ENCODE peak calls at places on chromosomes 11 and 22, in nine cellular contexts. I is bronchial epithelial cell, X is omental fat pad, D is brain microvascular endothelial cell, C is OCI-LY7, F is GM20000, W is esophagus squamous epithelium, J is sigmoid colon, A is RWPE1. S is an unnamed sample.

GRCh38 chr11:627273-627585 is 248 bp upstream of the SCT start:
- DNase-seq in I (no peak), F (no peak), X (no peak), D (no peak), C (no peak), A (no peak), W (no peak), J (no peak), S (no peak)

GRCh38 chr22:27885977-27886842 is 32.8 kb downstream of the PITPNB start:
- DNase-seq in D (peak; percentile 48), J (no peak), W (no peak), I (peak; percentile 74), X (no peak), F (peak; percentile 46), A (peak; percentile 37), C (peak; percentile 62), S (peak; percentile 60)

GRCh38 chr11:115564851-115565250 is 60.6 kb upstream of the CADM1 start:
- DNase-seq in F (no peak), A (no peak), I (no peak), W (no peak), D (no peak), C (no peak), X (no peak), J (no peak), S (no peak)

GRCh38 chr22:28112548-28113043 is 193.5 kb upstream of the PITPNB start:
- DNase-seq in I (peak; percentile 29), D (peak; percentile 45), W (no peak), F (no peak), J (peak; percentile 68), A (peak; percentile 1), C (peak; percentile 40), X (no peak), S (no peak)

GRCh38 chr11:9726313-9727022 is 62.6 kb downstream of the SWAP70 start:
- DNase-seq in C (no peak), W (no peak), F (no peak), I (peak; percentile 89), X (no peak), J (no peak), A (peak; percentile 44), D (peak; percentile 68), S (no peak)

GRCh38 chr11:74255741-74256369 is 55.6 kb downstream of the P4HA3 start:
- DNase-seq in C (peak; percentile 65), W (no peak), D (peak; percentile 21), F (peak; percentile 70), I (peak; percentile 56), A (peak; percentile 79), X (no peak), J (no peak), S (peak; percentile 80)

GRCh38 chr22:35308480-35308945 is 8.8 kb downstream of the TOM1 start:
- DNase-seq in A (no peak), J (no peak), F (peak; percentile 29), D (no peak), I (no peak), X (no peak), W (no peak), C (peak; percentile 36), S (peak; percentile 39)

GRCh38 chr22:44325718-44326548 is 13.2 kb upstream of the SHISAL1 start:
- DNase-seq in F (no peak), A (no peak), C (no peak), W (no peak), D (no peak), J (no peak), X (no peak), I (peak; percentile 13), S (no peak)

GRCh38 chr11:19474954-19475811 is 234.4 kb upstream of the E2F8 start:
- DNase-seq in D (no peak), I (no peak), W (no peak), J (no peak), A (no peak), C (no peak), F (peak; percentile 51), X (no peak), S (peak; percentile 64)

GRCh38 chr11:5631969-5632635 is 7.3 kb downstream of the TRIM34 start:
- DNase-seq in W (no peak), F (peak; percentile 60), J (no peak), I (no peak), X (no peak), A (no peak), D (no peak), C (peak; percentile 80), S (peak; percentile 74)

GRCh38 chr11:74278721-74279148 is 32.7 kb downstream of the P4HA3 start:
- DNase-seq in I (peak; percentile 78), A (peak; percentile 36), X (peak; percentile 75), J (peak; percentile 94), F (no peak), D (peak; percentile 100), C (no peak), W (no peak), S (no peak)

GRCh38 chr11:43245471-43245870 is 66.3 kb upstream of the API5 start:
- DNase-seq in A (no peak), C (no peak), W (no peak), I (no peak), X (no peak), J (peak; percentile 67), D (no peak), F (no peak), S (no peak)

GRCh38 chr22:46537946-46538815 is 761 bp upstream of the CELSR1 start:
- DNase-seq in D (peak; percentile 34), W (no peak), C (no peak), F (peak; percentile 59), I (peak; percentile 59), A (no peak), X (no peak), J (no peak), S (no peak)

GRCh38 chr11:61691378-61692156 is 11.4 kb downstream of the DAGLA start:
- DNase-seq in A (no peak), J (no peak), C (no peak), I (no peak), X (no peak), F (no peak), W (no peak), D (no peak), S (no peak)

GRCh38 chr11:29669336-29669735 is 347.5 kb downstream of the KCNA4 start:
- DNase-seq in J (no peak), I (no peak), W (no peak), F (no peak), A (no peak), D (no peak), C (no peak), X (no peak), S (no peak)

GRCh38 chr22:44445731-44446130 is 52.3 kb downstream of the RTL6 start:
- DNase-seq in C (no peak), F (no peak), J (peak; percentile 32), W (no peak), X (no peak), A (no peak), D (no peak), I (no peak), S (no peak)

GRCh38 chr22:30857103-30857502 is 111.5 kb downstream of the MORC2 start:
- DNase-seq in J (no peak), W (no peak), A (no peak), X (no peak), I (no peak), C (no peak), F (no peak), D (no peak), S (no peak)

GRCh38 chr11:31870609-31871309 is 59.6 kb upstream of the PAX6 start:
- DNase-seq in A (peak; percentile 26), X (no peak), D (peak; percentile 39), C (no peak), F (peak; percentile 28), I (peak; percentile 38), J (no peak), W (no peak), S (peak; percentile 55)

GRCh38 chr11:11336664-11337063 is 16.4 kb downstream of the CSNK2A3 start:
- DNase-seq in X (no peak), W (no peak), A (no peak), D (no peak), F (no peak), J (no peak), C (no peak), I (no peak), S (no peak)

GRCh38 chr11:11332141-11332710 is 20.8 kb downstream of the CSNK2A3 start:
- DNase-seq in D (no peak), I (peak; percentile 29), W (no peak), A (no peak), J (no peak), F (no peak), C (no peak), X (no peak), S (no peak)

GRCh38 chr11:11334607-11335006 is 18.4 kb downstream of the CSNK2A3 start:
- DNase-seq in A (no peak), W (no peak), C (no peak), J (no peak), F (no peak), D (no peak), X (no peak), I (no peak), S (no peak)

GRCh38 chr11:11338304-11338703 is 14.7 kb downstream of the CSNK2A3 start:
- DNase-seq in A (no peak), D (no peak), W (no peak), J (no peak), F (no peak), C (no peak), X (no peak), I (no peak), S (no peak)

DNA sequence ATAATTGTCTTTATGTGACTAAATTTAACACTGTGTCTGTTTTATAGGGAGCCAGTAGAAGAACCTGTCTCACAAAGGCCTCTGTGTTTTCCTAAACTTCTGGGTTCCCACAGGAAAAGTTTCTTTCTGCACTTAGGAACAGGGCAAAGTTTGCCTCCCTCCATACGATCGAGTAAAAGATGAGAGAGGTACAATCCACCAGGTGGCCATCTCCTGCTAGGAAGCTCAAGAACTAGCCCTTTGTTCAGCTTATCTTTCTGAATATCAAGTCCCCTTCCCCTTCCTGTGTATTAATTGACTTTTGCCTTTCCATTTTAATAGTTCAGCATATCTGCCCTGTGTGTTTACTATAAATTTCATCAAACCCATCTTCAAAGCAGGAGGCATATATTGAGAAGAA is 18.0 kb downstream of the CSNK2A3 start:
- DNase-seq in I (no peak), D (no peak), C (no peak), F (no peak), X (no peak), W (no peak), J (no peak), A (no peak), S (no peak)
- TF ChIP-seq CTCF in I (no peak), D (peak; percentile 15), C (no peak), F (no peak), X (no peak), W (no peak), J (no peak), A (no peak), S (no peak)

GRCh38 chr11:13462311-13462927 is 603 bp downstream of the BTBD10 start:
- DNase-seq in A (peak; percentile 72), F (peak; percentile 43), C (peak; percentile 59), D (peak; percentile 33), X (peak; percentile 42), I (peak; percentile 90), W (no peak), J (peak; percentile 78), S (peak; percentile 52)
- TF ChIP-seq CTCF in A (no peak), F (no peak), C (peak; percentile 29), D (peak; percentile 5), X (no peak), I (no peak), W (peak; percentile 1), J (no peak), S (no peak)

GRCh38 chr11:121648306-121648705 is 195.5 kb upstream of the SORL1-AS1 start:
- DNase-seq in W (no peak), D (no peak), I (no peak), J (no peak), C (no peak), F (no peak), A (no peak), X (no peak), S (no peak)
- TF ChIP-seq CTCF in W (no peak), D (peak; percentile 17), I (no peak), J (no peak), C (no peak), F (no peak), A (no peak), X (no peak), S (no peak)

GRCh38 chr22:43060213-43060612 is 29.0 kb downstream of the TTLL1 start:
- DNase-seq in A (no peak), X (no peak), D (no peak), I (peak; percentile 10), F (peak; percentile 51), J (no peak), C (peak; percentile 52), W (no peak), S (peak; percentile 73)
- TF ChIP-seq CTCF in A (peak; percentile 57), X (no peak), D (peak; percentile 83), I (peak; percentile 72), F (peak; percentile 50), J (peak; percentile 19), C (peak; percentile 83), W (peak; percentile 52), S (peak; percentile 50)